ENCODE peak calls at places on chromosome 9, in four cellular contexts. Q is lung; X is AG04450; N is CD8-positive, alpha-beta memory T cell. L is an unnamed sample.
A peak's percentile ranks its signal among the peaks of the same experiment; 100 is the strongest.

GRCh38 chr9:105993921-105994715 is 299.8 kb downstream of the TMEM38B start:
- DNase-seq in X (no peak), Q (no peak), N (no peak), L (no peak)

GRCh38 chr9:83708515-83709158 is 879 bp upstream of the UBQLN1 start:
- DNase-seq in Q (peak; percentile 72), X (no peak), N (no peak), L (peak; percentile 37)

GRCh38 chr9:99411479-99412100 is 189.5 kb downstream of the SEC61B start:
- DNase-seq in X (no peak), N (no peak), Q (no peak), L (no peak)

GRCh38 chr9:29640507-29640906 is 2067.2 kb upstream of the C9orf72 start:
- DNase-seq in N (no peak), X (no peak), Q (no peak), L (no peak)

GRCh38 chr9:106717686-106718085 is 145.3 kb upstream of the ZNF462 start:
- DNase-seq in X (peak; percentile 41), Q (no peak), N (no peak), L (no peak)

GRCh38 chr9:132031869-132032583 is 47.6 kb downstream of the MED27 start:
- DNase-seq in Q (no peak), N (no peak), X (no peak), L (no peak)

GRCh38 chr9:71911908-71912325 is 478 bp downstream of the C9orf85 start:
- DNase-seq in Q (no peak), N (no peak), X (no peak), L (no peak)

GRCh38 chr9:117963493-117963892 is 259.3 kb downstream of the TLR4 start:
- DNase-seq in X (no peak), Q (no peak), N (no peak), L (no peak)

GRCh38 chr9:110536802-110537201 is 42.7 kb downstream of the SVEP1 start:
- DNase-seq in N (no peak), X (peak; percentile 38), Q (no peak), L (no peak)

GRCh38 chr9:131273146-131273545 is 3.2 kb downstream of the FAM78A start:
- DNase-seq in Q (no peak), X (no peak), N (no peak), L (no peak)

GRCh38 chr9:133002147-133003070 is 23.9 kb downstream of the GFI1B start:
- DNase-seq in Q (no peak), X (no peak), N (no peak), L (no peak)

GRCh38 chr9:92759990-92760893 is 4.4 kb downstream of the BICD2 start:
- DNase-seq in X (no peak), Q (peak; percentile 52), N (no peak), L (no peak)

GRCh38 chr9:27414215-27414731 is 109.8 kb upstream of the IFNK start:
- DNase-seq in X (no peak), N (no peak), Q (no peak), L (no peak)

GRCh38 chr9:137493163-137494103 is 34.3 kb upstream of the NSMF start:
- DNase-seq in X (no peak), Q (no peak), N (no peak), L (no peak)

GRCh38 chr9:129863059-129863690 is 27.9 kb downstream of the USP20 start:
- DNase-seq in X (no peak), Q (no peak), N (peak; percentile 71), L (peak; percentile 37)

GRCh38 chr9:94780516-94780950 is 54.0 kb downstream of the AOPEP start:
- DNase-seq in X (no peak), N (no peak), Q (no peak), L (no peak)

GRCh38 chr9:134099123-134099761 is 31.4 kb upstream of the BRD3 start:
- DNase-seq in Q (peak; percentile 45), N (peak; percentile 54), X (no peak), L (no peak)

GRCh38 chr9:70954126-70954525 is 167.3 kb downstream of the TRPM3 start:
- DNase-seq in X (peak; percentile 61), Q (no peak), N (no peak), L (no peak)

GRCh38 chr9:135338546-135338945 is 141.0 kb upstream of the PPP1R26 start:
- DNase-seq in Q (no peak), N (no peak), X (no peak), L (no peak)

GRCh38 chr9:90562229-90562628 is 80.4 kb downstream of the DIRAS2 start:
- DNase-seq in N (no peak), X (no peak), Q (no peak), L (no peak)

GRCh38 chr9:73151653-73152382 is at the start of gene ANXA1:
- DNase-seq in N (peak; percentile 59), X (peak; percentile 45), Q (no peak), L (no peak)

GRCh38 chr9:98642661-98643312 is 65.9 kb downstream of the GABBR2 start:
- DNase-seq in Q (no peak), X (no peak), N (no peak), L (no peak)

GRCh38 chr9:107733530-107733907 is 243.9 kb upstream of the KLF4 start:
- DNase-seq in X (no peak), N (no peak), Q (no peak), L (no peak)

GRCh38 chr9:70034292-70034711 is 9.3 kb upstream of the MAMDC2 start:
- DNase-seq in N (no peak), Q (no peak), X (no peak), L (no peak)

GRCh38 chr9:38622961-38623360 is 2.6 kb upstream of the ANKRD18A start:
- DNase-seq in X (no peak), N (no peak), Q (no peak), L (no peak)

GRCh38 chr9:91207481-91207888 is 154.2 kb downstream of the AUH start:
- DNase-seq in Q (no peak), N (no peak), X (no peak), L (no peak)

GRCh38 chr9:137280478-137281344 is 3.2 kb downstream of the TOR4A start:
- DNase-seq in X (no peak), N (no peak), Q (no peak), L (no peak)

GRCh38 chr9:130893250-130894101 is 3.1 kb downstream of the QRFP start:
- DNase-seq in X (no peak), Q (peak; percentile 44), N (no peak), L (no peak)

GRCh38 chr9:125513634-125514413 is 193.2 kb downstream of the MAPKAP1 start:
- DNase-seq in X (no peak), Q (peak; percentile 45), N (no peak), L (no peak)

GRCh38 chr9:84917366-84918063 is 248.0 kb downstream of the NTRK2 start:
- DNase-seq in Q (no peak), N (no peak), X (no peak), L (no peak)

GRCh38 chr9:114603183-114603582 is 7.9 kb upstream of the TMEM268 start:
- DNase-seq in N (no peak), Q (no peak), X (no peak), L (no peak)

GRCh38 chr9:61669352-61669751 is 479.5 kb downstream of the SPATA31A7 start:
- DNase-seq in X (no peak), N (no peak), Q (no peak), L (no peak)
- H3K9me3 ChIP-seq in X (peaks cover 92% of the 10 kb centered on the region), N (no peaks in the 10 kb centered on the region), Q (no peaks in the 10 kb centered on the region), L (no peaks in the 10 kb centered on the region)

GRCh38 chr9:103335461-103335860 is 340.3 kb downstream of the CYLC2 start:
- DNase-seq in Q (no peak), X (no peak), N (no peak), L (no peak)
- H3K9me3 ChIP-seq in Q (no peaks in the 10 kb centered on the region), X (peaks cover 3% of the 10 kb centered on the region), N (no peaks in the 10 kb centered on the region), L (no peaks in the 10 kb centered on the region)

GRCh38 chr9:122723690-122724089 is at the start of gene OR1L4:
- DNase-seq in N (no peak), X (no peak), Q (no peak), L (no peak)
- H3K9me3 ChIP-seq in N (peaks cover 17% of the 10 kb centered on the region), X (peaks cover 8% of the 10 kb centered on the region), Q (peaks cover 27% of the 10 kb centered on the region), L (peaks cover 9% of the 10 kb centered on the region)

DNA sequence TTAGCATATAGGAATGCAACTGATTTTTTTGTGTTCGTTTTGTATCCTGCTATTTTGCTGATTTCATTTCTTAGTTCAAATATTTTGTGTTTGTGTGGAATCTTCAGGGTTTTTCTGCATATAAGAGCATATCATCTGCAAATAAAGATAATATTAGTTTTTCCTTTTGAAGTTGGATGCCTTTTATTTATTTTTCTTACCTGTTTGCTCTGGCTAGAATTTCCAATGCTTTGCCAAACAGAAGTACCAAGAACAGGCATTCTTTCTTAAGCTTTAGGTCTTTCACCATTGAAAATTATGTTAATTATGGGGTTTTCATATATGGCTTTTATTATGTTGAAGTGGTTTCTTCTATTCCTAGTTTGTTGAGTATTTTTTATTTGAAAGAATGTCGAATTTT is 505.1 kb upstream of the DMAC1 start:
- DNase-seq in N (no peak), X (no peak), Q (no peak), L (no peak)
- H3K9me3 ChIP-seq in N (no peaks in the 10 kb centered on the region), X (no peaks in the 10 kb centered on the region), Q (no peaks in the 10 kb centered on the region), L (no peaks in the 10 kb centered on the region)